ENCODE peak calls at places on chromosomes 1 and 21, in eight cellular contexts. I is spleen, X is neural progenitor cell, H is dorsolateral prefrontal cortex, M is pancreas, T is astrocyte, Y is esophagus squamous epithelium, A is Panc1. S is an unnamed sample.

GRCh38 chr1:211381481-211382181 is 55.0 kb downstream of the TRAF5 start:
- DNase-seq in I (no peak), A (no peak), T (no peak), X (no peak), H (no peak), M (no peak), Y (no peak), S (no peak)

GRCh38 chr1:37006132-37006868 is 28.0 kb downstream of the GRIK3 start:
- DNase-seq in I (no peak), H (no peak), A (no peak), T (no peak), X (no peak), Y (no peak), M (no peak), S (no peak)

GRCh38 chr1:154840557-154841176 is 29.4 kb downstream of the KCNN3 start:
- DNase-seq in Y (no peak), M (no peak), H (no peak), A (no peak), T (peak), I (no peak), X (no peak), S (peak)

GRCh38 chr1:39105061-39105840 is 79.1 kb downstream of the NDUFS5 start:
- DNase-seq in X (peak), T (no peak), H (peak), Y (no peak), A (no peak), M (peak), I (peak), S (peak)

GRCh38 chr21:33290441-33290840 is 24.3 kb downstream of the IL10RB start:
- DNase-seq in I (no peak), A (no peak), T (no peak), H (no peak), X (no peak), Y (no peak), M (no peak), S (no peak)

GRCh38 chr1:172742599-172743500 is 83.9 kb downstream of the FASLG start:
- DNase-seq in X (peak), H (no peak), M (no peak), A (no peak), T (no peak), Y (no peak), I (no peak), S (peak)

GRCh38 chr1:22588899-22589422 is 25.7 kb downstream of the EPHA8 start:
- DNase-seq in X (no peak), Y (no peak), T (no peak), M (no peak), H (no peak), A (no peak), I (no peak), S (no peak)

GRCh38 chr1:236181059-236181458 is 38.7 kb downstream of the GPR137B start:
- DNase-seq in M (no peak), Y (no peak), I (no peak), X (no peak), H (no peak), T (peak), A (peak), S (no peak)

GRCh38 chr1:53121319-53122172 is 20.9 kb downstream of the SLC1A7 start:
- DNase-seq in M (no peak), T (peak), I (no peak), X (peak), Y (no peak), H (no peak), A (no peak), S (peak)

GRCh38 chr1:70745199-70745598 is 302.4 kb downstream of the PTGER3 start:
- DNase-seq in T (no peak), M (no peak), Y (no peak), X (peak), A (no peak), H (no peak), I (no peak), S (peak)

GRCh38 chr1:112849967-112850641 is 105.9 kb downstream of the SLC16A1 start:
- DNase-seq in Y (no peak), I (no peak), H (no peak), M (no peak), A (no peak), X (no peak), T (no peak), S (peak)

GRCh38 chr1:233081686-233082085 is 131.3 kb downstream of the NTPCR start:
- DNase-seq in M (no peak), H (no peak), Y (no peak), X (no peak), T (no peak), I (no peak), A (no peak), S (no peak)

GRCh38 chr1:159889821-159890252 is 10.1 kb downstream of the CFAP45 start:
- DNase-seq in T (peak), M (no peak), X (peak), A (no peak), Y (no peak), H (no peak), I (no peak), S (peak)

GRCh38 chr1:160682983-160683886 is 28.4 kb downstream of the CD48 start:
- DNase-seq in Y (no peak), M (no peak), T (no peak), A (no peak), H (no peak), X (no peak), I (no peak), S (peak)

GRCh38 chr1:94803517-94804441 is 16.4 kb upstream of the SLC44A3 start:
- DNase-seq in I (no peak), M (peak), T (no peak), X (no peak), H (no peak), A (no peak), Y (no peak), S (no peak)

GRCh38 chr1:94236630-94237290 is 624 bp downstream of the ARHGAP29 start:
- DNase-seq in X (peak), Y (no peak), M (peak), H (no peak), I (no peak), T (peak), A (no peak), S (peak)

GRCh38 chr1:195113471-195113870 is 1494.8 kb downstream of the KCNT2 start:
- DNase-seq in H (no peak), X (no peak), M (no peak), Y (no peak), T (no peak), I (no peak), A (no peak), S (no peak)

GRCh38 chr1:160260436-160261382 is 1.6 kb downstream of the DCAF8 start:
- DNase-seq in T (peak), X (no peak), Y (no peak), I (no peak), M (no peak), H (no peak), A (no peak), S (peak)

GRCh38 chr1:74689800-74690696 is 16.5 kb upstream of the ERICH3 start:
- DNase-seq in Y (no peak), T (no peak), H (no peak), I (no peak), A (peak), M (peak), X (peak), S (peak)

GRCh38 chr1:234969630-234970370 is 158.8 kb downstream of the TOMM20 start:
- DNase-seq in T (no peak), X (peak), I (no peak), H (peak), Y (no peak), A (no peak), M (peak), S (peak)

GRCh38 chr1:10788592-10789006 is 7.8 kb downstream of the CASZ1 start:
- DNase-seq in M (peak), Y (no peak), T (no peak), X (peak), H (peak), A (no peak), I (peak), S (no peak)

GRCh38 chr1:234069760-234070159 is 165.3 kb downstream of the SLC35F3 start:
- DNase-seq in I (no peak), T (no peak), H (no peak), Y (no peak), X (no peak), M (no peak), A (no peak), S (no peak)

GRCh38 chr21:25722631-25723030 is 12.1 kb downstream of the ATP5PF start:
- DNase-seq in I (no peak), A (no peak), T (no peak), Y (no peak), X (no peak), M (no peak), H (no peak), S (no peak)

GRCh38 chr1:33902486-33903209 is 38.8 kb downstream of the HMGB4 start:
- DNase-seq in H (no peak), Y (no peak), A (no peak), M (no peak), X (no peak), I (no peak), T (peak), S (no peak)

GRCh38 chr1:46166521-46167462 is 8.1 kb upstream of the TSPAN1 start:
- DNase-seq in I (peak), A (no peak), M (no peak), Y (no peak), X (peak), H (no peak), T (no peak), S (no peak)

GRCh38 chr1:43706598-43707190 is 642 bp upstream of the ST3GAL3 start:
- DNase-seq in T (no peak), X (peak), Y (no peak), M (no peak), I (peak), H (no peak), A (no peak), S (peak)

GRCh38 chr1:47436979-47437517 is 796 bp upstream of the FOXD2 start:
- DNase-seq in Y (no peak), X (peak), H (no peak), I (no peak), A (no peak), T (no peak), M (no peak), S (peak)

GRCh38 chr1:205020466-205020865 is 22.5 kb upstream of the CNTN2 start:
- DNase-seq in Y (no peak), M (no peak), X (no peak), H (no peak), A (no peak), I (no peak), T (no peak), S (no peak)
- H3K4me3 ChIP-seq in Y (no peak), M (no peak), X (no peak), H (no peak), A (no peak), I (no peak), T (no peak), S (no peak)

GRCh38 chr1:114011796-114012195 is 32.5 kb downstream of the OLFML3 start:
- DNase-seq in T (no peak), X (no peak), H (no peak), I (no peak), M (no peak), A (no peak), Y (no peak), S (no peak)

GRCh38 chr1:114010433-114011184 is 31.3 kb downstream of the OLFML3 start:
- DNase-seq in T (no peak), A (no peak), M (no peak), X (no peak), H (no peak), I (no peak), Y (no peak), S (no peak)

GRCh38 chr1:114008352-114009041 is 29.2 kb downstream of the OLFML3 start:
- DNase-seq in X (no peak), Y (no peak), H (no peak), A (no peak), T (peak), I (no peak), M (no peak), S (no peak)

GRCh38 chr1:114009042-114009392 is 29.7 kb downstream of the OLFML3 start:
- DNase-seq in A (no peak), M (no peak), T (no peak), H (no peak), X (no peak), I (no peak), Y (no peak), S (no peak)

GRCh38 chr1:114009393-114009792 is 30.1 kb downstream of the OLFML3 start:
- DNase-seq in A (no peak), I (no peak), H (no peak), T (peak), Y (no peak), X (no peak), M (no peak), S (peak)
- H3K4me3 ChIP-seq in A (no peak), I (no peak), H (no peak), T (no peak), Y (no peak), X (no peak), M (no peak), S (no peak)

GRCh38 chr1:30933874-30934252 is 25.3 kb upstream of the SDC3 start:
- DNase-seq in Y (no peak), T (peak), A (no peak), X (no peak), I (no peak), H (no peak), M (no peak), S (peak)
- H3K4me3 ChIP-seq in Y (no peak), T (no peak), A (no peak), X (no peak), I (no peak), H (no peak), M (no peak), S (no peak)

GRCh38 chr1:169534653-169535052 is 48.9 kb upstream of the SLC19A2 start:
- DNase-seq in I (no peak), T (no peak), A (no peak), M (no peak), Y (no peak), H (no peak), X (no peak), S (no peak)
- H3K4me3 ChIP-seq in I (no peak), T (no peak), A (no peak), M (no peak), Y (no peak), H (no peak), X (no peak), S (no peak)

DNA sequence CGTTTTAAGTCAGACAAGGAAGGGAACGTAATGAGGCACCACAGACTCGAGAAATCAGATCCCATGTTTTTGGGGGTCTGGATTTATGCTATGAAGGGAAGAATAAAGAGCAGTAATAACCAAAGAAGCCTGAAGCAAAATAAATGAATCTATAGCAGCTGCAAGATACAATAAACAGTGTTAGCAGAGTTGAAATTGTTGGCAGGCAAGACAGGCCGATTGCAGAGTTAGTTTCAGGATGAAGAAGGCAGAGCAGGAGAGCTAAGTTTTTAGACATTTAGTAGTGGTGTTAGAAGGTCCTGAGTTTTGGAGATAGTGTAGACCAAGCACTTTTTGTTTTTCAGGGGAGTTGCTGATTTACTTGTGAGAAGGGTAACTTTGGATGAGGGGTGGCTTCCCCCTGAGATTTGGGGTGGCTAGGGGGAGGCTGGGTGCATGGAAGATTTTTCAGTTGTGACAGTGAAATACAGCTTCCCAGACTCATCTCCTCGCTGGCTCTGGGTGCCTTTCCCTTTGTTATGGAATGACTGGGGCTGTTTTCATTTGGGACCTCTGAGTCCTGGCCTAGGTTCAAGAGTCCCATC is 571 bp downstream of the DDR2 start:
- DNase-seq in T (no peak), X (no peak), A (no peak), Y (no peak), H (no peak), I (no peak), M (no peak), S (peak)
- H3K4me3 ChIP-seq in T (peak), X (no peak), A (peak), Y (peak), H (peak), I (peak), M (no peak), S (peak)